ENCODE peak calls at places on chromosomes 13 and 19, in five cellular contexts. One of them, this sample, is unnamed.

GRCh38 chr13:29771247-29771646 is 79.2 kb downstream of the UBL3 start:
- DNase-seq in MCF 10A: peak
- DNase-seq in activated gamma-delta T cell treated with Interleukin-2 at 50 U/mL for 16 hours: no peak
- DNase-seq in foreskin fibroblast: peak
- DNase-seq in aorta: no peak
- DNase-seq in this sample: no peak

GRCh38 chr13:86446311-86446710 is 647.1 kb upstream of the SLITRK6 start:
- DNase-seq in MCF 10A: peak
- DNase-seq in activated gamma-delta T cell treated with Interleukin-2 at 50 U/mL for 16 hours: no peak
- DNase-seq in foreskin fibroblast: no peak
- DNase-seq in aorta: peak
- DNase-seq in this sample: no peak

GRCh38 chr19:47641891-47642485 is 33.1 kb downstream of the BICRA start:
- DNase-seq in MCF 10A: no peak
- DNase-seq in activated gamma-delta T cell treated with Interleukin-2 at 50 U/mL for 16 hours: no peak
- DNase-seq in foreskin fibroblast: no peak
- DNase-seq in aorta: no peak
- DNase-seq in this sample: no peak

GRCh38 chr19:54206831-54207177 is 6.1 kb downstream of the RPS9 start:
- DNase-seq in MCF 10A: peak
- DNase-seq in activated gamma-delta T cell treated with Interleukin-2 at 50 U/mL for 16 hours: no peak
- DNase-seq in foreskin fibroblast: no peak
- DNase-seq in aorta: no peak
- DNase-seq in this sample: no peak

GRCh38 chr19:41437944-41438574 is 1.7 kb downstream of the DMAC2 start:
- DNase-seq in MCF 10A: no peak
- DNase-seq in activated gamma-delta T cell treated with Interleukin-2 at 50 U/mL for 16 hours: no peak
- DNase-seq in foreskin fibroblast: no peak
- DNase-seq in aorta: no peak
- DNase-seq in this sample: no peak

GRCh38 chr19:50331187-50332013 is 2.2 kb upstream of the KCNC3 start:
- DNase-seq in MCF 10A: no peak
- DNase-seq in activated gamma-delta T cell treated with Interleukin-2 at 50 U/mL for 16 hours: no peak
- DNase-seq in foreskin fibroblast: no peak
- DNase-seq in aorta: no peak
- DNase-seq in this sample: no peak

GRCh38 chr13:68099616-68100015 is 869.5 kb upstream of the PCDH9 start:
- DNase-seq in MCF 10A: peak
- DNase-seq in activated gamma-delta T cell treated with Interleukin-2 at 50 U/mL for 16 hours: no peak
- DNase-seq in foreskin fibroblast: no peak
- DNase-seq in aorta: no peak
- DNase-seq in this sample: no peak

GRCh38 chr13:68232351-68233130 is 1002.4 kb upstream of the PCDH9 start:
- DNase-seq in MCF 10A: no peak
- DNase-seq in activated gamma-delta T cell treated with Interleukin-2 at 50 U/mL for 16 hours: no peak
- DNase-seq in foreskin fibroblast: no peak
- DNase-seq in aorta: no peak
- DNase-seq in this sample: no peak

GRCh38 chr13:79874396-79875360 is 393.7 kb downstream of the NDFIP2 start:
- DNase-seq in MCF 10A: peak
- DNase-seq in activated gamma-delta T cell treated with Interleukin-2 at 50 U/mL for 16 hours: no peak
- DNase-seq in foreskin fibroblast: peak
- DNase-seq in aorta: no peak
- DNase-seq in this sample: no peak

GRCh38 chr19:8085606-8086464 is 33.3 kb downstream of the CCL25 start:
- DNase-seq in MCF 10A: no peak
- DNase-seq in activated gamma-delta T cell treated with Interleukin-2 at 50 U/mL for 16 hours: no peak
- DNase-seq in foreskin fibroblast: no peak
- DNase-seq in aorta: no peak
- DNase-seq in this sample: no peak

GRCh38 chr13:65943024-65943423 is 1287.1 kb downstream of the PCDH9 start:
- DNase-seq in MCF 10A: no peak
- DNase-seq in activated gamma-delta T cell treated with Interleukin-2 at 50 U/mL for 16 hours: no peak
- DNase-seq in foreskin fibroblast: peak
- DNase-seq in aorta: no peak
- DNase-seq in this sample: no peak

GRCh38 chr13:21625366-21625765 is 21.4 kb upstream of the MICU2 start:
- DNase-seq in MCF 10A: peak
- DNase-seq in activated gamma-delta T cell treated with Interleukin-2 at 50 U/mL for 16 hours: no peak
- DNase-seq in foreskin fibroblast: peak
- DNase-seq in aorta: no peak
- DNase-seq in this sample: no peak

GRCh38 chr13:51324714-51325440 is 14.6 kb upstream of the SERPINE3 start:
- DNase-seq in MCF 10A: no peak
- DNase-seq in activated gamma-delta T cell treated with Interleukin-2 at 50 U/mL for 16 hours: no peak
- DNase-seq in foreskin fibroblast: no peak
- DNase-seq in aorta: no peak
- DNase-seq in this sample: no peak

GRCh38 chr13:110396913-110397379 is 89.9 kb downstream of the COL4A2 start:
- DNase-seq in MCF 10A: peak
- DNase-seq in activated gamma-delta T cell treated with Interleukin-2 at 50 U/mL for 16 hours: no peak
- DNase-seq in foreskin fibroblast: peak
- DNase-seq in aorta: peak
- DNase-seq in this sample: no peak

GRCh38 chr13:46388308-46388707 is 1.3 kb upstream of the RUBCNL start:
- DNase-seq in MCF 10A: no peak
- DNase-seq in activated gamma-delta T cell treated with Interleukin-2 at 50 U/mL for 16 hours: no peak
- DNase-seq in foreskin fibroblast: no peak
- DNase-seq in aorta: no peak
- DNase-seq in this sample: no peak

GRCh38 chr13:110771194-110771593 is 57.7 kb downstream of the ING1 start:
- DNase-seq in MCF 10A: no peak
- DNase-seq in activated gamma-delta T cell treated with Interleukin-2 at 50 U/mL for 16 hours: no peak
- DNase-seq in foreskin fibroblast: no peak
- DNase-seq in aorta: no peak
- DNase-seq in this sample: no peak

GRCh38 chr19:1386945-1387683 is 3.4 kb downstream of the NDUFS7 start:
- DNase-seq in MCF 10A: no peak
- DNase-seq in activated gamma-delta T cell treated with Interleukin-2 at 50 U/mL for 16 hours: no peak
- DNase-seq in foreskin fibroblast: no peak
- DNase-seq in aorta: no peak
- DNase-seq in this sample: no peak

GRCh38 chr13:99174533-99175100 is 26.0 kb upstream of the UBAC2 start:
- DNase-seq in MCF 10A: no peak
- DNase-seq in activated gamma-delta T cell treated with Interleukin-2 at 50 U/mL for 16 hours: no peak
- DNase-seq in foreskin fibroblast: no peak
- DNase-seq in aorta: no peak
- DNase-seq in this sample: no peak

GRCh38 chr13:109331898-109332297 is 454.5 kb downstream of the IRS2 start:
- DNase-seq in MCF 10A: no peak
- DNase-seq in activated gamma-delta T cell treated with Interleukin-2 at 50 U/mL for 16 hours: no peak
- DNase-seq in foreskin fibroblast: peak
- DNase-seq in aorta: no peak
- DNase-seq in this sample: no peak

GRCh38 chr13:52455677-52456041 is 381 bp downstream of the CKAP2 start:
- DNase-seq in MCF 10A: peak
- DNase-seq in activated gamma-delta T cell treated with Interleukin-2 at 50 U/mL for 16 hours: peak
- DNase-seq in foreskin fibroblast: peak
- DNase-seq in aorta: peak
- DNase-seq in this sample: peak

GRCh38 chr19:2627855-2628254 is 74.6 kb downstream of the GNG7 start:
- DNase-seq in MCF 10A: no peak
- DNase-seq in activated gamma-delta T cell treated with Interleukin-2 at 50 U/mL for 16 hours: no peak
- DNase-seq in foreskin fibroblast: peak
- DNase-seq in aorta: no peak
- DNase-seq in this sample: no peak

GRCh38 chr13:111281751-111282311 is 38.6 kb upstream of the TEX29 start:
- DNase-seq in MCF 10A: no peak
- DNase-seq in activated gamma-delta T cell treated with Interleukin-2 at 50 U/mL for 16 hours: no peak
- DNase-seq in foreskin fibroblast: peak
- DNase-seq in aorta: no peak
- DNase-seq in this sample: no peak

GRCh38 chr19:45104658-45105384 is 11.8 kb downstream of the PPP1R37 start:
- DNase-seq in MCF 10A: no peak
- DNase-seq in activated gamma-delta T cell treated with Interleukin-2 at 50 U/mL for 16 hours: no peak
- DNase-seq in foreskin fibroblast: no peak
- DNase-seq in aorta: no peak
- DNase-seq in this sample: no peak

GRCh38 chr19:52600639-52601024 is 30.5 kb downstream of the ZNF701 start:
- DNase-seq in MCF 10A: no peak
- DNase-seq in activated gamma-delta T cell treated with Interleukin-2 at 50 U/mL for 16 hours: peak
- DNase-seq in foreskin fibroblast: no peak
- DNase-seq in aorta: peak
- DNase-seq in this sample: peak

GRCh38 chr19:45103200-45103624 is 10.2 kb downstream of the PPP1R37 start:
- DNase-seq in MCF 10A: no peak
- DNase-seq in activated gamma-delta T cell treated with Interleukin-2 at 50 U/mL for 16 hours: peak
- DNase-seq in foreskin fibroblast: peak
- DNase-seq in aorta: peak
- DNase-seq in this sample: peak

GRCh38 chr13:33351324-33351723 is 65.8 kb upstream of the STARD13 start:
- DNase-seq in MCF 10A: no peak
- DNase-seq in activated gamma-delta T cell treated with Interleukin-2 at 50 U/mL for 16 hours: no peak
- DNase-seq in foreskin fibroblast: peak
- DNase-seq in aorta: no peak
- DNase-seq in this sample: no peak

GRCh38 chr19:51471527-51471926 is 6.8 kb upstream of the CEACAM18 start:
- DNase-seq in MCF 10A: no peak
- DNase-seq in activated gamma-delta T cell treated with Interleukin-2 at 50 U/mL for 16 hours: no peak
- DNase-seq in foreskin fibroblast: no peak
- DNase-seq in aorta: no peak
- DNase-seq in this sample: no peak

GRCh38 chr19:36103842-36104552 is 6.9 kb upstream of the OVOL3 start:
- DNase-seq in MCF 10A: no peak
- DNase-seq in activated gamma-delta T cell treated with Interleukin-2 at 50 U/mL for 16 hours: no peak
- DNase-seq in foreskin fibroblast: peak
- DNase-seq in aorta: no peak
- DNase-seq in this sample: no peak

GRCh38 chr19:55441692-55442321 is 1.3 kb downstream of the SHISA7 start:
- DNase-seq in MCF 10A: no peak
- DNase-seq in activated gamma-delta T cell treated with Interleukin-2 at 50 U/mL for 16 hours: no peak
- DNase-seq in foreskin fibroblast: no peak
- DNase-seq in aorta: no peak
- DNase-seq in this sample: no peak

GRCh38 chr19:18915639-18916038 is 3.5 kb downstream of the COPE start:
- DNase-seq in MCF 10A: peak
- DNase-seq in activated gamma-delta T cell treated with Interleukin-2 at 50 U/mL for 16 hours: peak
- DNase-seq in foreskin fibroblast: peak
- DNase-seq in aorta: no peak
- DNase-seq in this sample: no peak

GRCh38 chr19:55490478-55491436 is 2.5 kb downstream of the SSC5D start:
- DNase-seq in MCF 10A: no peak
- DNase-seq in activated gamma-delta T cell treated with Interleukin-2 at 50 U/mL for 16 hours: no peak
- DNase-seq in foreskin fibroblast: peak
- DNase-seq in aorta: peak
- DNase-seq in this sample: no peak

This sample was measured in effector memory CD8-positive, alpha-beta T cell.